ENCODE peak calls at places on chromosomes 7 and 10, in nine cellular contexts. D is AG04450, K is left lung, U is IMR-90, W is endodermal cell, Z is brain microvascular endothelial cell, M is MM.1S, O is astrocyte of the spinal cord, Y is tibial nerve. I is an unnamed sample.

GRCh38 chr7:149723795-149724495 is 49.4 kb downstream of the ZNF467 start:
- DNase-seq in Y (no peak), W (peak; percentile 32), U (no peak), M (no peak), O (no peak), D (no peak), K (peak; percentile 37), Z (no peak), I (no peak)

GRCh38 chr7:47008461-47008860 is 573.5 kb downstream of the TNS3 start:
- DNase-seq in Z (peak; percentile 6), M (no peak), K (no peak), D (no peak), Y (no peak), U (peak; percentile 3), W (no peak), O (no peak), I (no peak)

GRCh38 chr7:139776486-139777303 is 1.1 kb downstream of the HIPK2 start:
- DNase-seq in W (peak; percentile 61), D (no peak), Y (peak; percentile 31), Z (peak; percentile 39), U (peak; percentile 54), O (peak; percentile 76), M (peak; percentile 74), K (peak; percentile 73), I (no peak)

GRCh38 chr10:110600487-110601101 is 33.1 kb downstream of the SMC3 start:
- DNase-seq in M (peak; percentile 79), W (peak; percentile 74), K (no peak), U (peak; percentile 71), D (peak; percentile 38), Z (peak; percentile 65), O (peak; percentile 69), Y (no peak), I (peak; percentile 20)

GRCh38 chr7:73343671-73344380 is 15.9 kb downstream of the FKBP6 start:
- DNase-seq in M (no peak), U (no peak), K (no peak), D (no peak), Z (no peak), O (no peak), Y (no peak), W (no peak), I (no peak)

GRCh38 chr10:107727762-107728317 is 563.3 kb upstream of the SORCS1 start:
- DNase-seq in W (no peak), O (peak; percentile 16), M (no peak), Z (no peak), U (peak; percentile 28), D (no peak), Y (no peak), K (no peak), I (no peak)

GRCh38 chr10:45199380-45199740 is 116.0 kb downstream of the OR13A1 start:
- DNase-seq in W (no peak), Y (no peak), M (no peak), U (no peak), Z (no peak), O (no peak), D (no peak), K (no peak), I (no peak)

GRCh38 chr7:28533731-28534531 is 121.6 kb downstream of the CREB5 start:
- DNase-seq in U (peak; percentile 78), Y (peak; percentile 83), D (no peak), K (no peak), Z (peak; percentile 47), M (no peak), W (no peak), O (peak; percentile 61), I (no peak)

GRCh38 chr7:145624618-145625017 is 492.0 kb upstream of the CNTNAP2 start:
- DNase-seq in Z (no peak), D (no peak), U (no peak), W (no peak), O (no peak), K (no peak), Y (no peak), M (no peak), I (no peak)

GRCh38 chr7:156095908-156096539 is 283.8 kb upstream of the SHH start:
- DNase-seq in O (no peak), Z (no peak), M (peak; percentile 65), Y (no peak), K (no peak), W (peak; percentile 15), U (no peak), D (no peak), I (no peak)

GRCh38 chr7:115910541-115911164 is 119.9 kb downstream of the TFEC start:
- DNase-seq in U (peak; percentile 38), W (no peak), K (no peak), O (peak; percentile 61), Y (no peak), D (no peak), Z (no peak), M (peak; percentile 68), I (peak; percentile 10)

GRCh38 chr7:92602352-92603088 is 12.3 kb upstream of the FAM133B start:
- DNase-seq in U (peak; percentile 47), W (no peak), O (no peak), D (no peak), M (peak; percentile 4), Z (no peak), K (no peak), Y (no peak), I (no peak)

GRCh38 chr10:69854685-69855345 is 53.1 kb downstream of the COL13A1 start:
- DNase-seq in W (no peak), O (no peak), M (no peak), D (no peak), U (no peak), K (no peak), Y (no peak), Z (no peak), I (no peak)

GRCh38 chr10:63466168-63466935 is 575 bp upstream of the JMJD1C start:
- DNase-seq in Y (peak; percentile 56), Z (peak; percentile 53), K (peak; percentile 79), O (peak; percentile 70), D (no peak), U (peak; percentile 55), W (no peak), M (peak; percentile 60), I (no peak)

GRCh38 chr7:107162466-107162865 is 6.3 kb upstream of the HBP1 start:
- DNase-seq in U (peak; percentile 32), O (no peak), D (no peak), Z (no peak), M (no peak), W (no peak), K (no peak), Y (no peak), I (no peak)

GRCh38 chr10:127774771-127775559 is 38.0 kb downstream of the FOXI2 start:
- DNase-seq in D (no peak), U (no peak), K (no peak), Z (no peak), W (no peak), Y (no peak), O (no peak), M (peak; percentile 86), I (no peak)

GRCh38 chr10:83607959-83608745 is 531.2 kb upstream of the GHITM start:
- DNase-seq in O (peak; percentile 57), W (no peak), M (no peak), U (no peak), D (no peak), Y (no peak), Z (no peak), K (no peak), I (peak; percentile 10)

DNA sequence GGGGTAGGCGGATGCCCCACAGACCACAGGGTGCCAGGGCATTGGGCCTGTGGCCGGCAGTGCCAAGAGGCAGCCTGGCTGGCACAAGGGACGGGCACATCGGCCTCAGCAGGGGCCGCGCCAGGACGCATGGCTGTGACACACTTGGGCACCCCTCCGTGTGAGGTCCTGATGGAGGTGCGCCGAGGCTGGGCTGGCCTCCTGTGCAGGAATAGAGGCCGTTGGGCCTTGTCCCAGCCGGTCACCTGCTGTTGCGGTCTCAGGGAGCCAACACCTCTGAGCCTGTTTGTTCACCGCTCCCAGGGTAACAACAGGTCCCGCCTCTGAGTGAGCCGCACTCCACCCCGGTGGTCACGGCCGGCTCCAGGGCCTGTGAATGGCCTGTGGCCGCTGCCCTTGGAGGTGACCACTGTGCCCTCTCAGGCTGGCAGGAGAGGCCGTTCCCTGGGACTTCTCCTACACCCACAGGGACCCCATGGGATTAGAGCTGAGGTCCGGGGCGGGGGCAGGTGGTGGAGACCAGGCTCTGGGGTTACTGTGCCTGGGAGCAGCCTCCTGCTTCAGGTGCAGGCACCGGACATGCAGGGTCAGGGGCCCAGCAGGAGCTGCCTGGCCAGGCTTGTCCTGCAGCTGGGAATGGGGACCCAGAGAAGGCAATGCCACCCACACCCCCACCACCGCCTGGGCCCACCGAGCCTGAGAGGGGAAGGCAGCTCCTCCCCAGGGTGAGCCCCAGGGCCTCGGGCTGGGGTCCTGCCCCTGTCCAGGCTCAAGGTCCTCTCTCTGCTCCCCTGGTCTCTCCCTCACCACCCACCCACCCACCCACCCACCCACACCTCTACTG is 12.0 kb downstream of the PWWP2B start:
- DNase-seq in O (no peak), Z (no peak), Y (no peak), M (no peak), U (no peak), K (peak; percentile 78), W (peak; percentile 81), D (no peak), I (no peak)
- H3K4me3 ChIP-seq in O (no peak overlapping the region), Z (no peak overlapping the region), Y (no peak overlapping the region), M (no peak overlapping the region), U (no peak overlapping the region), K (peak overlapping the region; percentile 13), W (no peak overlapping the region), D (no peak overlapping the region), I (no peak overlapping the region)

GRCh38 chr7:113917840-113918239 is 969 bp downstream of the PPP1R3A start:
- DNase-seq in M (no peak), D (no peak), Y (no peak), W (no peak), U (no peak), K (no peak), O (no peak), Z (no peak), I (no peak)
- H3K4me3 ChIP-seq in M (no peak overlapping the region), D (no peak overlapping the region), Y (no peak overlapping the region), W (no peak overlapping the region), U (no peak overlapping the region), K (no peak overlapping the region), O (no peak overlapping the region), Z (no peak overlapping the region), I (no peak overlapping the region)

GRCh38 chr10:102712843-102713242 is 1.4 kb downstream of the ARL3 start:
- DNase-seq in K (no peak), W (no peak), M (no peak), Y (no peak), D (no peak), Z (no peak), U (no peak), O (no peak), I (no peak)
- H3K4me3 ChIP-seq in K (peak overlapping the region; percentile 97), W (peak overlapping the region; percentile 99), M (peak overlapping the region; percentile 99), Y (no peak overlapping the region), D (peak overlapping the region; percentile 93), Z (peak overlapping the region; percentile 90), U (peak overlapping the region; percentile 81), O (peak overlapping the region; percentile 94), I (peak overlapping the region; percentile 99)

DNA sequence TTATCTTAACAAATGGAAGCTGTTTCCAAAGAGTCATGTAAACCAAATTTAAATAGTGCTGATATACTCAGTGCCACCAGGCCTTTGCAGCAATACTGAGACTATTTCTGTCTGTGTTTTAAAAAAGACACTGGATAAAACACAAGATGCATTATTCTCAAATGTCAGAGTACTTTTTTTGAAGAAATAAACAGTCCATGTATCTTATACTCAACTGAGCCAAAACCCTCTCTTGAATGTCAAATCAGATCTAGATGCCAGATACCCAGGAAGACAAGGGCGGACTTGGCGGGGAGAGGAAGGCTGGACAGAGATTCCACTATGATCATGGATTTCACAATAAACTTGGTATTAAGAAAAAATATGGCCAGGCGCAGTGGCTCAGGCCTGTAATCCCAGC is 127.6 kb downstream of the COBL start:
- DNase-seq in Z (no peak), M (no peak), U (no peak), Y (no peak), W (no peak), O (no peak), D (no peak), K (no peak), I (no peak)
- H3K4me3 ChIP-seq in Z (no peak overlapping the region), M (no peak overlapping the region), U (no peak overlapping the region), Y (no peak overlapping the region), W (no peak overlapping the region), O (no peak overlapping the region), D (no peak overlapping the region), K (no peak overlapping the region), I (no peak overlapping the region)

GRCh38 chr10:119539359-119539651 is 3.2 kb downstream of the RGS10 start:
- DNase-seq in U (no peak), K (no peak), D (no peak), M (no peak), Z (no peak), O (no peak), W (no peak), Y (no peak), I (no peak)
- H3K4me3 ChIP-seq in U (no peak overlapping the region), K (no peak overlapping the region), D (no peak overlapping the region), M (no peak overlapping the region), Z (no peak overlapping the region), O (no peak overlapping the region), W (no peak overlapping the region), Y (no peak overlapping the region), I (no peak overlapping the region)

I was measured in AG09309.